ENCODE peak calls at places on chromosomes 3 and 15, in five cellular contexts. F, S, D, C and H are unnamed samples. For H3K9me3, the result is how much of the 10 kb centered on the place peaks cover.

GRCh38 chr3:122582390-122582789 is 4.9 kb downstream of the PARP15 start:
- DNase-seq in C (no peak), D (no peak), F (no peak), S (no peak), H (no peak)

GRCh38 chr3:156762631-156763185 is 63.4 kb upstream of the LEKR1 start:
- DNase-seq in D (no peak), F (no peak), C (peak), S (no peak), H (no peak)

GRCh38 chr3:11288021-11288491 is 15.9 kb downstream of the ATG7 start:
- DNase-seq in S (no peak), D (no peak), F (no peak), C (no peak), H (no peak)

GRCh38 chr3:127822166-127822835 is at the start of gene MGLL:
- DNase-seq in F (peak), S (peak), C (no peak), D (peak), H (no peak)

GRCh38 chr15:29631076-29632070 is 190.9 kb downstream of the TJP1 start:
- DNase-seq in S (peak), F (no peak), D (no peak), C (peak), H (no peak)

GRCh38 chr3:53139833-53140574 is 9.8 kb upstream of the RFT1 start:
- DNase-seq in F (no peak), S (no peak), C (no peak), D (no peak), H (no peak)

GRCh38 chr15:40279437-40280141 is 3.3 kb downstream of the ANKRD63 start:
- DNase-seq in D (peak), S (peak), C (peak), F (peak), H (peak)

GRCh38 chr3:72300621-72301020 is 515.7 kb upstream of the PROK2 start:
- DNase-seq in F (no peak), D (no peak), S (no peak), C (no peak), H (no peak)

GRCh38 chr3:171620825-171621434 is 160.7 kb upstream of the TNIK start:
- DNase-seq in F (no peak), S (no peak), C (no peak), D (no peak), H (no peak)

GRCh38 chr15:57692709-57693108 is 13.8 kb upstream of the POLR2M start:
- DNase-seq in F (no peak), D (no peak), C (no peak), S (no peak), H (no peak)

GRCh38 chr3:65677486-65677885 is 361.2 kb downstream of the MAGI1 start:
- DNase-seq in F (no peak), S (no peak), D (no peak), C (no peak), H (no peak)

GRCh38 chr3:169846458-169847193 is 23.1 kb downstream of the LRRC31 start:
- DNase-seq in D (no peak), S (no peak), F (no peak), C (no peak), H (no peak)

GRCh38 chr3:102529452-102529851 is 94.6 kb downstream of the ZPLD1 start:
- DNase-seq in D (peak), S (no peak), F (no peak), C (peak), H (no peak)

GRCh38 chr3:126129408-126129891 is 45.5 kb upstream of the SLC41A3 start:
- DNase-seq in S (peak), C (peak), F (peak), D (no peak), H (peak)

GRCh38 chr15:62059818-62060115 is 480 bp downstream of the VPS13C start:
- DNase-seq in F (peak), S (peak), C (peak), D (peak), H (peak)

GRCh38 chr3:114569186-114569585 is 275.4 kb downstream of the TIGIT start:
- DNase-seq in C (no peak), S (no peak), D (no peak), F (no peak), H (no peak)

GRCh38 chr3:194009019-194009418 is 126.9 kb upstream of the HES1 start:
- DNase-seq in F (no peak), D (no peak), S (no peak), C (no peak), H (no peak)

GRCh38 chr3:137764563-137765309 is 621 bp downstream of the SOX14 start:
- DNase-seq in F (no peak), D (no peak), C (no peak), S (no peak), H (no peak)

GRCh38 chr15:29128671-29129070 is 141.0 kb downstream of the NSMCE3 start:
- DNase-seq in D (no peak), C (no peak), S (no peak), F (no peak), H (no peak)

GRCh38 chr3:33092496-33093254 is 4.3 kb downstream of the GLB1 start:
- DNase-seq in F (no peak), D (no peak), C (no peak), S (no peak), H (no peak)
- H3K27ac ChIP-seq in F (no peak), D (no peak), C (no peak), S (no peak), H (no peak)

GRCh38 chr3:42746455-42747450 is 26.3 kb downstream of the CCDC13 start:
- DNase-seq in C (peak), D (no peak), S (no peak), F (peak), H (no peak)

GRCh38 chr3:42747581-42747980 is 25.5 kb downstream of the CCDC13 start:
- DNase-seq in D (no peak), F (no peak), C (no peak), S (no peak), H (no peak)

GRCh38 chr3:42745291-42745745 is 27.7 kb downstream of the CCDC13 start:
- DNase-seq in S (no peak), F (no peak), D (no peak), C (no peak), H (no peak)

GRCh38 chr3:42743204-42743995 is 29.7 kb downstream of the CCDC13 start:
- DNase-seq in F (no peak), S (peak), C (no peak), D (no peak), H (peak)

DNA sequence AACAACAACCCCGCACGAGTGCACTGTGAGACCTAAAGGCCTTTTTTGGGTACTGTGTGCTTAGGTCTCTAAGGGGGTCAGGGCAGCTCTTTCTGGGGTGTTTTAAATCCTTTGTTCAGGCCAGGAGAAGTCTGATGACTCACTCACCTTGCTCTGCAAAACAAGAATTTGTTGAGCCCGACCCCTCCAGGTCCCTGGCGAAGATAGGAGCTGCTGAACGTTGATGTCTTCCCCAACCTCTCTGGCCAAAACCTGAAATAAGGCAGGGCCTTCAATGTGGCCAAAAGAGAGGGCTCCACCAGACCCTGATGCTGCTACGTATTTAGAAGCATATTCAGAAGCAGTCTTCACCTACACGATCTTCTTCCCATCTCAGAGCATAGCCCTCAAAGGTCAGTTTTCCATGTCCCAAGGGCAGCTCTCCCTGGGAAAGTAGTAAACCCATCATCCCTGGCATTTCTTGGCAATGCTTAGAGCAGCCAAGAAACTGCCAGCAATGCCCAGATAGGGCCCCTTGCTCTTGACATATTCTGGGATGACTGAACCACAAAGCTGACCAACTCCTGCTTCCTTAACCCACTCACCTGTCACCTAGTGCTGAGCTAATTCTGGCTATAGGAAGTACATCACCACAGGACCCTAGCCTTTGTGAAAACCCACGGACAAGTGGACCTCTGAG is 27.1 kb downstream of the CCDC13 start:
- DNase-seq in C (no peak), S (peak), D (no peak), F (no peak), H (no peak)
- H3K9me3 ChIP-seq in C (under half), S (under half), D (under half), F (under half), H (under half)

GRCh38 chr15:88275804-88276203 is 19.3 kb upstream of the NTRK3 start:
- DNase-seq in F (no peak), S (no peak), C (no peak), D (no peak), H (no peak)
- H3K27ac ChIP-seq in F (no peak), S (no peak), C (no peak), D (no peak), H (no peak)

GRCh38 chr3:69162205-69162980 is 40.0 kb upstream of the LMOD3 start:
- DNase-seq in F (no peak), D (no peak), S (no peak), C (no peak), H (no peak)

GRCh38 chr3:69165744-69166143 is 43.3 kb upstream of the LMOD3 start:
- DNase-seq in D (no peak), F (no peak), S (no peak), C (no peak), H (no peak)

GRCh38 chr3:69161587-69162196 is 39.3 kb upstream of the LMOD3 start:
- DNase-seq in D (peak), C (peak), F (no peak), S (peak), H (no peak)

GRCh38 chr3:69164296-69164695 is 41.9 kb upstream of the LMOD3 start:
- DNase-seq in F (no peak), C (no peak), S (no peak), D (no peak), H (no peak)

DNA sequence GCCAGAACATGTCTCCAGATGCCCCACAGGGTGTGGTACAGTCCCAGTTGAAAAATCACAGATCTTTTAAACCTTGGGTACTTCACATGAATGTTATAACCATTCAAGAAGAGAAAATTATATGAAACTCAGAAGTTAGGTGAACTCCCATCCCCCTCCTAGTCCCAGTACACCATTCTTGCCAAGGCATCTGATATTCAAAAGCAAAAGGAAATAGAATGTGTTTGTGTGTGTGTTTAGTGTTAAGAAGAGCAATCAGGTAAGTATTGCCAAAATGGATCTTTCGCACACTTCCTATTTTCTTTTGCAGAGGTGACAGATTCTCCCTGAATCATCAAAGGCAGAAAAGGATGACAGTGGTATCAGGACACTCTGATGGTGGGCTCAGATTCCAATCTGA is 44.1 kb upstream of the LMOD3 start:
- DNase-seq in D (no peak), F (no peak), S (no peak), C (no peak), H (no peak)
- H3K9me3 ChIP-seq in D (under half), F (under half), S (under half), C (under half), H (under half)

DNA sequence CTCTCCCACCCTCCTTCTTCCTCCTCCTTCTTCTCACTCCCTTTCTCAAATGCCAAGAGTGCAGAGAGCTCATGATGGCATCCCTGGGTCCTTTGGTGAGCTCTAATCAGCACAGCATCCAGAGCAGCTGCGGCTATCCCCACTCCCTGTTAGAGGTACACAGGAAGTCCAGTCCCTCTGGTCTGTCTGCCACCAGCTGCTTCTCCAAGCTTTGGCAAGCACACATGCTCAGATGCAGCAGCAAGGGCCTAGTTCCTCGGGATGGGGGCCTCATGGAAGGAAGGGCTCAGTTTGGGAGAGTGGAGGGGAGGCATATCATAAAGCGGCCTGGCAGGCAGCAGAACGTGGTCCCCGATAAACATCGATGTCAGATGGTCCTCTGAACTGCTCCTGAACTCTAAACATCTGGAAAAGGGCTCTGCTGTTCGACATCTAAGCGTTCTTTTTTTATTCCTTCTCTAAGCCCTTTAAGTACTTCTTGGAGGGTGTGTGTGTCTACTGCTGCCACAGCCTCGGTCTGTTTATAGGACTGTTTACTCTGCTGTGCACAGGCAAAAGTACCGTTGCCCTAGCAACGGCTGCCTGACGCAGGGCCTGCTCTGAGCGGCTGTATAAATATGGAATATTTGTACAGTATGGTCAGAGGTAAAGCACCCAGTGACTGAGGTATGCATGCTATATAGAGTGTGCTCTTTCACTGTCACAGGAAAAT is 74.6 kb downstream of the PRICKLE2 start:
- DNase-seq in F (peak), C (peak), D (peak), S (peak), H (peak)
- H3K27ac ChIP-seq in F (peak), C (peak), D (no peak), S (peak), H (peak)

GRCh38 chr15:95590533-95591044 is 739.9 kb upstream of the NR2F2 start:
- DNase-seq in F (no peak), S (no peak), C (no peak), D (no peak), H (no peak)
- H3K9me3 ChIP-seq in F (under half), S (under half), C (under half), D (under half), H (under half)